ENCODE peak calls at places on chromosomes 7 and 10, in ten cellular contexts. M is PC-3; T is psoas muscle; C is lower lobe of right lung; Z is cardiac muscle cell; H is heart right ventricle; I is mammary epithelial cell; L is upper lobe of right lung; P is tibial artery; R is CD4-positive, CD25-positive, alpha-beta regulatory T cell. U is an unnamed sample. For H3K4me1, the result is how much of the 10 kb centered on the place peaks cover.

GRCh38 chr7:2680792-2681490 is 7.1 kb upstream of the AMZ1 start:
- DNase-seq in R (peak), L (peak), P (peak), M (peak), Z (peak), C (peak), H (peak), I (peak), T (peak), U (peak)

GRCh38 chr7:32531402-32531801 is 36.1 kb downstream of the AVL9 start:
- DNase-seq in P (no peak), Z (no peak), M (no peak), C (no peak), R (no peak), H (no peak), I (no peak), T (no peak), L (no peak), U (no peak)

GRCh38 chr10:75205908-75206307 is 4.7 kb upstream of the VDAC2 start:
- DNase-seq in I (no peak), P (peak), L (no peak), T (no peak), C (no peak), M (no peak), R (no peak), Z (no peak), H (no peak), U (no peak)

GRCh38 chr10:131848296-131848695 is 52.5 kb upstream of the PPP2R2D start:
- DNase-seq in H (no peak), L (peak), M (no peak), C (no peak), Z (no peak), T (peak), I (no peak), P (peak), R (no peak), U (no peak)

GRCh38 chr10:22372298-22372697 is 27.0 kb downstream of the SPAG6 start:
- DNase-seq in H (no peak), M (no peak), Z (no peak), C (no peak), I (no peak), L (no peak), P (no peak), T (no peak), R (no peak), U (no peak)

GRCh38 chr7:79090543-79090942 is 362.9 kb downstream of the MAGI2 start:
- DNase-seq in Z (peak), I (peak), H (no peak), M (peak), R (no peak), P (no peak), T (no peak), C (no peak), L (no peak), U (no peak)

GRCh38 chr7:100472854-100473499 is 6.0 kb downstream of the TSC22D4 start:
- DNase-seq in M (no peak), C (no peak), H (peak), Z (peak), L (no peak), T (peak), P (peak), I (peak), R (no peak), U (peak)

GRCh38 chr10:11856089-11856488 is 32.9 kb downstream of the PROSER2 start:
- DNase-seq in C (no peak), M (no peak), R (no peak), L (peak), H (no peak), Z (no peak), P (no peak), T (no peak), I (no peak), U (no peak)

GRCh38 chr7:22884911-22885823 is 62.5 kb upstream of the TOMM7 start:
- DNase-seq in I (no peak), Z (no peak), R (no peak), C (no peak), T (no peak), H (no peak), M (no peak), L (no peak), P (no peak), U (no peak)

GRCh38 chr7:117083648-117084047 is 130.3 kb downstream of the ST7 start:
- DNase-seq in C (no peak), P (no peak), I (no peak), L (no peak), T (no peak), M (no peak), Z (no peak), R (no peak), H (no peak), U (no peak)

GRCh38 chr7:16498122-16498521 is 28.5 kb upstream of the LRRC72 start:
- DNase-seq in L (no peak), Z (no peak), P (no peak), T (no peak), R (no peak), M (no peak), H (no peak), I (no peak), C (no peak), U (no peak)

GRCh38 chr10:76632158-76633051 is 1005.2 kb downstream of the KCNMA1 start:
- DNase-seq in L (no peak), H (no peak), R (no peak), I (peak), P (no peak), M (peak), C (no peak), T (no peak), Z (no peak), U (no peak)

GRCh38 chr7:83947260-83947659 is 247.3 kb downstream of the SEMA3A start:
- DNase-seq in R (no peak), T (no peak), M (peak), C (no peak), Z (peak), L (no peak), H (no peak), P (no peak), I (peak), U (no peak)

GRCh38 chr7:141431143-141431479 is 120.1 kb upstream of the AGK start:
- DNase-seq in I (no peak), Z (no peak), P (no peak), C (no peak), R (no peak), T (no peak), L (no peak), H (no peak), M (no peak), U (no peak)

GRCh38 chr10:93199221-93199681 is 125.6 kb downstream of the CYP26A1 start:
- DNase-seq in T (peak), I (peak), M (peak), L (peak), H (peak), Z (peak), P (peak), C (peak), R (no peak), U (peak)

GRCh38 chr7:28725045-28725630 is 233.0 kb downstream of the TRIL start:
- DNase-seq in C (no peak), H (no peak), T (no peak), P (no peak), L (no peak), I (no peak), M (peak), Z (no peak), R (no peak), U (no peak)

GRCh38 chr10:46542567-46543323 is 13.7 kb downstream of the GPRIN2 start:
- DNase-seq in Z (no peak), H (no peak), R (peak), L (peak), P (no peak), C (peak), T (peak), I (no peak), M (no peak), U (no peak)

GRCh38 chr7:3154881-3155494 is 111.3 kb upstream of the CARD11 start:
- DNase-seq in P (no peak), H (no peak), Z (peak), M (peak), I (peak), T (no peak), L (peak), C (no peak), R (peak), U (no peak)

GRCh38 chr10:82814635-82815034 is 939.6 kb downstream of the NRG3 start:
- DNase-seq in R (no peak), H (no peak), M (no peak), T (no peak), I (peak), P (no peak), L (no peak), Z (no peak), C (no peak), U (no peak)

GRCh38 chr7:117960351-117960750 is 87.1 kb upstream of the CTTNBP2 start:
- DNase-seq in R (no peak), P (no peak), L (no peak), T (no peak), H (no peak), I (no peak), Z (no peak), C (no peak), M (no peak), U (no peak)

GRCh38 chr7:157394246-157395191 is 57.7 kb downstream of the DNAJB6 start:
- DNase-seq in L (no peak), I (peak), H (no peak), P (no peak), R (no peak), M (no peak), Z (no peak), T (no peak), C (no peak), U (no peak)

GRCh38 chr7:128934361-128935352 is 3.1 kb upstream of the IRF5 start:
- DNase-seq in H (no peak), L (peak), P (no peak), T (no peak), I (no peak), M (no peak), C (no peak), R (no peak), Z (no peak), U (no peak)

GRCh38 chr7:79425665-79426064 is 27.8 kb downstream of the MAGI2 start:
- DNase-seq in Z (no peak), I (no peak), M (no peak), R (no peak), H (no peak), C (no peak), P (no peak), L (no peak), T (no peak), U (no peak)

GRCh38 chr7:106848851-106849442 is 16.1 kb upstream of the PIK3CG start:
- DNase-seq in P (no peak), C (no peak), T (no peak), M (peak), H (no peak), R (no peak), I (peak), L (no peak), Z (peak), U (no peak)

GRCh38 chr10:76285012-76285411 is 853.6 kb downstream of the LRMDA start:
- DNase-seq in R (no peak), P (no peak), L (no peak), Z (peak), T (no peak), I (peak), M (peak), H (no peak), C (no peak), U (no peak)

GRCh38 chr7:91379246-91379645 is 115.0 kb downstream of the FZD1 start:
- DNase-seq in M (no peak), C (no peak), R (no peak), I (no peak), Z (peak), P (no peak), T (no peak), H (no peak), L (no peak), U (no peak)

GRCh38 chr7:42069625-42070024 is 167.4 kb downstream of the GLI3 start:
- DNase-seq in C (no peak), L (no peak), T (no peak), P (no peak), R (no peak), H (no peak), Z (peak), M (no peak), I (no peak), U (no peak)
- H3K4me1 ChIP-seq in C (under half), L (under half), T (under half), P (under half), R (under half), H (under half), Z (half or more), M (under half), I (under half), U (under half)

GRCh38 chr10:130042386-130042785 is 68.2 kb downstream of the C10orf143 start:
- DNase-seq in M (no peak), I (no peak), L (peak), C (no peak), R (no peak), P (peak), T (no peak), H (no peak), Z (no peak), U (no peak)
- H3K4me1 ChIP-seq in M (under half), I (under half), L (under half), C (under half), R (under half), P (under half), T (under half), H (under half), Z (under half), U (under half)

GRCh38 chr10:43211431-43212042 is 55.3 kb downstream of the RASGEF1A start:
- DNase-seq in M (no peak), Z (no peak), H (no peak), L (peak), C (peak), I (no peak), P (no peak), R (no peak), T (peak), U (no peak)
- H3K4me1 ChIP-seq in M (under half), Z (under half), H (under half), L (under half), C (under half), I (under half), P (under half), R (under half), T (under half), U (under half)

DNA sequence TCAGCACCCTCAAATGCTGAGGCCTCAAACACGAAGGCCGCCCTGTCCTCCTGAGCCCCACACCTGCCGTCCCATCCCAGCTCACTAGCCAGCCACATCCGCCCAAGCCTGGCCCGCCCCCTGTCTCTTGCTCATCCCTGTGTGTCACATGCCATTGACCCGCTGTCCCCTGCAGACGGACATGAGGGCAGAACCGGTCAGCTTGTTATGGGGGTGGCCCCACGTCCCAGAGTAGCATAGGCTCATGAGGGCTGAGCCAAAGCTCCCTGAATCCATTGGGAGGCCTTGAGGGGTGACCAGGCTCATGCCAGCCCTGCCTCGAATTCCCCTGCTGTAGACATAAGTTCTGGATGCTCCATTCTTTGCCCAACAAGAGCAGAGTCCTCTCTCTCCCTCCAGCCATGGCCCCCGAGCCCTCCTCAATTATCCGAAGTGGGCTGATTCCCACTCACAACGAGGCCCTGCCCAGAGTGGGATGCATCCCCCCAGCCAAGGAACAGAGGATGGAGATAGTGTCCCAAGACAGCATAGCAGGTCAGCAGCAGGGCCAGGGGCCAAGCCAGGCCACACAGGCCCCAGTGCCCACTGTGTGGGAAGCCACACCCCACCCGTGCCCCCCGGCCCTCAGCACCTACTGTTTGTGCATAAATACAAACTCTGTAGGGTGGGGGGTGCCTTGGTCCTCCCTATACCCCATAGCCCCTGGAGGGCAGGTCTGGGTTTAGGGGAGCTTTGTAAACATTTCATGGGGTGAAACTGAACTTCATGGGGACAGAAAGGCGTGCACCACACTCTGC is 42.1 kb downstream of the EBF3 start:
- DNase-seq in I (no peak), R (no peak), H (no peak), L (no peak), C (no peak), T (peak), P (peak), Z (no peak), M (no peak), U (no peak)
- H3K4me1 ChIP-seq in I (under half), R (under half), H (under half), L (under half), C (under half), T (under half), P (under half), Z (under half), M (under half), U (under half)

GRCh38 chr7:47152307-47152706 is 429.6 kb downstream of the TNS3 start:
- DNase-seq in T (no peak), M (no peak), I (no peak), P (no peak), H (no peak), C (no peak), Z (no peak), R (no peak), L (no peak), U (no peak)
- H3K4me1 ChIP-seq in T (under half), M (under half), I (under half), P (under half), H (under half), C (under half), Z (under half), R (under half), L (under half), U (under half)

U was measured in right atrium auricular region.